ENCODE peak calls at places on chromosomes 6 and 20, in five cellular contexts. P is CD4-positive, alpha-beta T cell; Q is hepatocyte; F is upper lobe of right lung; U is fibroblast of mammary gland. V is an unnamed sample.

GRCh38 chr6:133710826-133711225 is 178.1 kb upstream of the TCF21 start:
- DNase-seq in F (no peak), Q (no peak), U (no peak), P (no peak), V (no peak)

GRCh38 chr6:38262041-38262440 is 377.7 kb downstream of the BTBD9 start:
- DNase-seq in P (no peak), U (peak), Q (peak), F (no peak), V (no peak)

GRCh38 chr6:32819729-32820128 is 2.9 kb upstream of the HLA-DOB start:
- DNase-seq in P (no peak), F (no peak), U (peak), Q (no peak), V (no peak)

GRCh38 chr20:41169791-41170351 is 32.5 kb downstream of the PLCG1 start:
- DNase-seq in P (no peak), Q (no peak), U (peak), F (peak), V (no peak)

GRCh38 chr20:35006009-35006408 is 50.3 kb downstream of the MYH7B start:
- DNase-seq in P (no peak), U (no peak), F (peak), Q (no peak), V (no peak)

GRCh38 chr6:170485159-170485558 is 67.9 kb downstream of the PSMB1 start:
- DNase-seq in Q (no peak), U (peak), F (no peak), P (no peak), V (no peak)

GRCh38 chr20:63243604-63244247 is 8.0 kb downstream of the BIRC7 start:
- DNase-seq in P (no peak), Q (no peak), F (no peak), U (no peak), V (no peak)

GRCh38 chr20:52984451-52984810 is 12.3 kb downstream of the TSHZ2 start:
- DNase-seq in Q (no peak), P (no peak), F (no peak), U (no peak), V (no peak)

GRCh38 chr6:6610031-6610591 is 21.6 kb downstream of the LY86 start:
- DNase-seq in P (no peak), F (no peak), U (no peak), Q (no peak), V (no peak)

GRCh38 chr6:128118401-128118800 is 217.5 kb upstream of the THEMIS start:
- DNase-seq in F (no peak), P (no peak), Q (no peak), U (peak), V (no peak)

GRCh38 chr20:50469796-50470195 is 40.4 kb upstream of the PTPN1 start:
- DNase-seq in P (no peak), U (no peak), Q (no peak), F (no peak), V (no peak)

GRCh38 chr6:36230376-36230775 is 33.8 kb downstream of the BRPF3 start:
- DNase-seq in F (no peak), Q (no peak), U (no peak), P (no peak), V (no peak)

GRCh38 chr6:22098623-22099022 is 198.2 kb downstream of the PRL start:
- DNase-seq in Q (no peak), U (no peak), F (no peak), P (no peak), V (no peak)

GRCh38 chr20:35013421-35014411 is 58.0 kb downstream of the MYH7B start:
- DNase-seq in U (no peak), F (no peak), P (no peak), Q (no peak), V (no peak)

GRCh38 chr6:38739532-38739931 is 24.4 kb downstream of the DNAH8 start:
- DNase-seq in U (peak), P (no peak), F (no peak), Q (no peak), V (no peak)

GRCh38 chr6:156866181-156866862 is 89.1 kb downstream of the ARID1B start:
- DNase-seq in P (peak), F (no peak), Q (peak), U (peak), V (no peak)

GRCh38 chr6:26232950-26233607 is 131.9 kb upstream of the BTN3A2 start:
- DNase-seq in U (no peak), P (no peak), Q (no peak), F (no peak), V (no peak)

GRCh38 chr6:119541132-119541905 is 191.8 kb upstream of the MAN1A1 start:
- DNase-seq in P (no peak), U (peak), Q (peak), F (no peak), V (no peak)

GRCh38 chr6:57040011-57040410 is 6.5 kb upstream of the KIAA1586 start:
- DNase-seq in U (peak), Q (no peak), F (no peak), P (no peak), V (no peak)

GRCh38 chr20:40463171-40463570 is 225.9 kb downstream of the MAFB start:
- DNase-seq in F (no peak), P (no peak), U (no peak), Q (no peak), V (no peak)

GRCh38 chr6:54891536-54891935 is 45.0 kb downstream of the FAM83B start:
- DNase-seq in F (no peak), P (no peak), U (no peak), Q (no peak), V (no peak)

GRCh38 chr6:135909737-135910387 is 58.4 kb downstream of the PDE7B start:
- DNase-seq in U (peak), F (no peak), Q (peak), P (peak), V (peak)

GRCh38 chr20:8148501-8148900 is 16.4 kb downstream of the PLCB1 start:
- DNase-seq in U (peak), P (no peak), Q (no peak), F (no peak), V (no peak)

GRCh38 chr6:113447088-113447831 is 409.9 kb upstream of the MARCKS start:
- DNase-seq in F (no peak), P (no peak), U (peak), Q (peak), V (no peak)

GRCh38 chr6:151609146-151609962 is 115.5 kb downstream of the CCDC170 start:
- DNase-seq in P (no peak), F (no peak), Q (no peak), U (peak), V (no peak)

GRCh38 chr20:8940311-8940710 is 128.6 kb upstream of the PLCB4 start:
- DNase-seq in Q (no peak), U (no peak), F (no peak), P (no peak), V (no peak)

GRCh38 chr6:160500639-160501038 is 152.5 kb downstream of the SLC22A3 start:
- DNase-seq in P (no peak), U (no peak), Q (no peak), F (no peak), V (no peak)

GRCh38 chr20:258963-259362 is 1.4 kb downstream of the DEFB132 start:
- DNase-seq in F (no peak), Q (no peak), P (no peak), U (peak), V (no peak)
- TF ChIP-seq CTCF in F (peak), Q (no peak), P (no peak), U (peak), V (no peak)

GRCh38 chr6:111642463-111643158 is 36.9 kb upstream of the TRAF3IP2 start:
- DNase-seq in P (no peak), U (peak), Q (peak), F (peak), V (no peak)
- TF ChIP-seq CTCF in P (no peak), U (peak), Q (peak), F (peak), V (peak)

GRCh38 chr6:45586216-45587171 is 208.8 kb upstream of the SUPT3H start:
- DNase-seq in P (peak), F (no peak), U (no peak), Q (no peak), V (no peak)
- TF ChIP-seq CTCF in P (peak), F (no peak), U (no peak), Q (no peak), V (no peak)

GRCh38 chr20:16666272-16666671 is 63.6 kb upstream of the SNRPB2 start:
- DNase-seq in P (no peak), Q (no peak), F (no peak), U (no peak), V (no peak)
- TF ChIP-seq CTCF in P (no peak), Q (peak), F (no peak), U (peak), V (no peak)

GRCh38 chr6:126307859-126308258 is 32.1 kb upstream of the CENPW start:
- DNase-seq in U (peak), Q (no peak), P (no peak), F (no peak), V (no peak)

GRCh38 chr6:126308367-126308766 is 31.5 kb upstream of the CENPW start:
- DNase-seq in Q (no peak), U (peak), F (no peak), P (no peak), V (no peak)

DNA sequence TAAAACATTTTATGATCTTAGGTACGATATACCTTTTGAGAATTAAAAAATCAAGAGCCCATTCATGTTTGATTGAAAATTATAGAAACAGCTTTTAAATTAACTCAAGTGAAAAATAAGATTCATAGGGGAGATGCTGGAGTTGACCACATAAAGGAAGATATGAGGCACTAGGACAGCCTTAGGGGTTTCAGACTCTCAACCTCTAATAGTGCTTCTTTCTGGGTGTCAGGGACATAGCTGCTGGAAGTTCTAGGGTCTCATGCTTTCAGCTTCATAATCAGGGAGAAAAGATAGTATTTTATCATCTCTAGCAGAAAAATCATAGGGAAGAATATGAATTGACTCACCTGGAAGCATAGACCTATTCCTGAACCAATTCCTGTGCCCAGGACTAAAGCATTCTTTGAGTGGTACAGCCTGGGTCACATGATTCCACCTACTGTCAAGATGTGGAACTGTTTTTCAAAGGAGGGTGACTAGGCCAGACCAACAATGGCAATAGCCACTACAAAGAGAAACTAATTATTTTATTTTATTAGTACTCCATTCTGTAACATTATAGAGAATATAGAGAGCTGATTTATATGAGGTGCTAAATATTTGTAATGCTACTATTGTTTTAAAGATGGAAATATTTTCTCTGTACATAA is 27.8 kb upstream of the CENPW start:
- DNase-seq in F (no peak), Q (peak), U (peak), P (no peak), V (no peak)
- TF ChIP-seq CTCF in F (peak), Q (peak), U (peak), P (no peak), V (peak)

DNA sequence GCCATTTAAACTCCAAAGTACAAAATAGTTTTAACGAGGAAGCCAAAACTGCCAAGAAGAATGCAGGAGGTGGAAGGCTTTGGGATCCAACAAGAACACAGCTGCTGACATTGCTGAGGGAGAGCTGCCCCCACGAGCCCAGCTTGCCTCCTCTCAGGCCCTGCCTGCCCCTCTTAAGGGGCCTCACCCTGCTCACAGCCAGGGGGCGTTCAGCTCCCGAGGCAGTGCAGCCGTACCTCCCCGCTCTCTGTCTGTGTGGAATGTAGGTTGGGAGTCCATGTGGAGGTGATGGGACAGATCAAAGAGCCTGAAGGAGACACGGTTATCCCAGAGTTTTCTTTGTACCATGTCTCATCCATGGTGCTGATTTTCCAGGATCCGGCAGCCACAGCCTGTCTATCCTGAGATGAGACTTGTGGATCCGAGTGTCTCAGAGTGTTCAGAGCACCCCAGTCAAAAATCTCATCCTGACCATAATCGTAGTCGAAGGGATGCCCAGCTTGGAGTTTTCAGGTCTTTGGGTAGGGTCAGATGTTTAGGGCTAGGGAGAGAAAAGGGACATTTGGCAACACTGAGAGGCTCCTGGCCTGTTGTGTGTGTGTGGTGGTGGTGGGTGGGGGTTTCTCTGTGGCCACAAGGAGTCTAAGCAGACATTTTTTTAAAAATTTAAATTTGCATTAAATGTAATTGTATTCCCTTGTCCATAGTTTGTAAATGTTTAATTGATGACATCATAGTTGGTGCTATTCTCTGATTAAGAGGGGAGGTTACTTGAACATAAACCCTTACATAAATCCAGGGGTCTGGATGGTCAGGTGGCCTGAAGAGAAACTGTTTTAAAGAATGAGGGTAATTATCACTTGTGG is 111.4 kb upstream of the CLDN20 start:
- DNase-seq in P (no peak), Q (no peak), F (no peak), U (no peak), V (no peak)
- TF ChIP-seq CTCF in P (no peak), Q (no peak), F (no peak), U (peak), V (peak)

DNA sequence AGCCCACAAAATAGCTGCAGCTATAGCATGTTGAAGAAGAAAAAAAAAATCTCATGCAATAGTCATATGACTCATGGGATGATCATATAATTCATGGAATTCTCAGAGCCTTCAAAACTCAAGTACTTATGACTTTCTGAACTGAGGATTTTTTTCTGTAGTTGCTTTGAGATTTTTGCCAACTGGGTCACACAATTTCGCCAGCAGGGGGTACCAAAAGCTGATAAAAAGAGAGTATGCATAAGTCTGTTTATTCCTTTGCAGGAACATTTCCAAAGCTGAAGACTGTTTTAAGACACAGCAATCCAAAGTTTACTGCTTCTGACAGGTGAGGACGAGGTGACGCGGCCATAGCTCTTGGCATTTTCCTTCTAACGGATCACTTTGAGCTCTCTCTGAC is 586.1 kb upstream of the CHD6 start:
- DNase-seq in Q (peak), F (no peak), P (no peak), U (no peak), V (no peak)
- TF ChIP-seq CTCF in Q (peak), F (peak), P (no peak), U (no peak), V (peak)

DNA sequence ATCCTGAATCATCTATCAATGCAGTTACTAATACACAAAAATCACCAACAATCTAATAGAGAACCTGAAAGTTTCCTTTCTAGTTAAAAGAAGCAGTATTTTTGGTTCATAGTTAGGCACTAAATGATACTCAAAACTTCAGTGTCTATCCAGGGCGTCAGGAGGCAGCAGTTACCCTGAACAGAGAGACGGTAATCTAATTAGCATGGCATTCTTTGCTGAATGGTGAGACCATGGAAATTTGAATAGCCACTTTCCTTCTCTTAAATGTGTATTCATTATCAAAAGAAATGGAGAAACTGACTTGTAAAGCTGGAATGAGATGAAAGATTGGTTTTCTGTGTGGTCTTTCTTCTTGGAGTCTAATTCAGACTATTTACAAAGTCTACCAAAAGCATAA is 146.6 kb upstream of the BMP5 start:
- DNase-seq in F (no peak), P (no peak), Q (no peak), U (no peak), V (no peak)
- TF ChIP-seq CTCF in F (no peak), P (no peak), Q (no peak), U (peak), V (no peak)

GRCh38 chr6:166381733-166382499 is 824 bp downstream of the MPC1 start:
- DNase-seq in P (peak), U (peak), Q (peak), F (peak), V (no peak)
- TF ChIP-seq CTCF in P (peak), U (no peak), Q (peak), F (peak), V (peak)

DNA sequence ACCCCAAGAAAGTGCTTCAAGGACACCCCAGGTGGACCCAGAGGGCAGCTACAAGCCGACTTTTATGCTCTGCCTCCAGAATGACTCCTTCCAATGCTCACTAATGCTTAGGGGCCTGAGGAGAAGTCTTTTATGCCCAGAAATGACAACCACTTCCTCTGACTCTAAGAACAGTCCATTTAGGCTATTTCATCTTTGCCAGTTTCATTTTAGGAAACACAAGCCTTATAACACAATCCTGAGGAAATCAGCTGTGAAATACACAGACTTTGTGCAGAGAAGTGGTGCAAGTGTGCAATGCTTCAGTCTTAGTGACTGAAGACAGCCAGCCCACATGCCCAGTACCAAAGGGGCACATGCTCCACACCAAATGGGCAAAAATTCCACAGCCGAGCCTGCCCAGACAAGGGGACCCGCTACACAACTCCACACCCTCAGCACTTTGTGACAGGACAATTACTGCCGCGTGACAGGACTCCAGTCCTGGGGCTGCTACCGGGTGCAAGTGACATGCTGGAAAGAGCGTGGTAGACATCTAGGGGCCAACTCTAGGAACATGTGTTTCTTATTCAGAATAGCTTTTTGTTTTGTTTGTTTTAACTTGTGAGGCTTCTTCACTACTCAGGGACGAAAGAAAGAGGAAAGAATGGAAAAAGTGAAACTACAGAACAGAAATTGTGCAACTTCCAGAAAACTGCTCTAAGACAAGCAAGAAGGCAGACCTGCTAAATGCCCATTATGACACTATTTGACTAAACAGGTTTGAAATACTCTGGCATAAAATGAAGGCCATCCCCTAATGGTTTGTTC is 28.2 kb upstream of the PLAGL1 start:
- DNase-seq in Q (peak), F (peak), P (no peak), U (peak), V (no peak)
- TF ChIP-seq CTCF in Q (no peak), F (no peak), P (no peak), U (no peak), V (no peak)